ENCODE peak calls at places on chromosomes 6 and 20, in nine cellular contexts. J, Y, P, I, K, O, L, W and M are unnamed samples.

GRCh38 chr6:147970970-147971369 is 371.7 kb upstream of the SASH1 start:
- DNase-seq in J (no peak), Y (no peak), P (no peak), I (no peak), K (no peak), O (no peak), L (no peak), W (peak; percentile 14), M (no peak)

GRCh38 chr20:41783423-41784220 is 165.4 kb upstream of the CHD6 start:
- DNase-seq in J (no peak), Y (no peak), P (no peak), I (no peak), K (no peak), O (no peak), L (no peak), W (no peak), M (no peak)

GRCh38 chr6:149951626-149952025 is 9.8 kb downstream of the ULBP2 start:
- DNase-seq in J (no peak), Y (no peak), P (no peak), I (no peak), K (peak; percentile 25), O (no peak), L (no peak), W (no peak), M (no peak)

GRCh38 chr6:15818044-15818443 is 155.2 kb upstream of the DTNBP1 start:
- DNase-seq in J (no peak), Y (no peak), P (no peak), I (no peak), K (no peak), O (peak; percentile 29), L (no peak), W (no peak), M (no peak)

GRCh38 chr20:57672164-57672563 is 37.7 kb downstream of the PMEPA1 start:
- DNase-seq in J (no peak), Y (no peak), P (no peak), I (peak; percentile 76), K (peak; percentile 78), O (no peak), L (peak; percentile 70), W (peak; percentile 86), M (peak; percentile 17)

GRCh38 chr6:6885521-6886088 is 222.2 kb upstream of the RREB1 start:
- DNase-seq in J (peak; percentile 28), Y (no peak), P (no peak), I (peak; percentile 68), K (peak; percentile 73), O (peak; percentile 33), L (peak; percentile 40), W (no peak), M (no peak)

GRCh38 chr20:11354841-11355240 is 562.9 kb upstream of the BTBD3 start:
- DNase-seq in J (no peak), Y (no peak), P (no peak), I (no peak), K (no peak), O (no peak), L (no peak), W (no peak), M (no peak)

GRCh38 chr6:31356216-31356945 is 598 bp downstream of the HLA-B start:
- DNase-seq in J (peak; percentile 64), Y (peak; percentile 34), P (peak; percentile 68), I (peak; percentile 74), K (peak; percentile 77), O (peak; percentile 77), L (peak; percentile 59), W (peak; percentile 21), M (peak; percentile 1)

GRCh38 chr6:156890627-156891300 is 113.6 kb downstream of the ARID1B start:
- DNase-seq in J (no peak), Y (no peak), P (no peak), I (no peak), K (no peak), O (no peak), L (no peak), W (no peak), M (peak; percentile 34)

GRCh38 chr6:153059757-153060156 is 57.2 kb upstream of the MTRF1L start:
- DNase-seq in J (no peak), Y (no peak), P (no peak), I (no peak), K (no peak), O (no peak), L (no peak), W (peak; percentile 6), M (no peak)

GRCh38 chr6:147776631-147777030 is 268.1 kb downstream of the SAMD5 start:
- DNase-seq in J (no peak), Y (no peak), P (no peak), I (no peak), K (no peak), O (no peak), L (no peak), W (no peak), M (no peak)

GRCh38 chr6:128131566-128131965 is 230.7 kb upstream of the THEMIS start:
- DNase-seq in J (no peak), Y (no peak), P (no peak), I (no peak), K (no peak), O (no peak), L (no peak), W (peak; percentile 72), M (peak; percentile 43)

DNA sequence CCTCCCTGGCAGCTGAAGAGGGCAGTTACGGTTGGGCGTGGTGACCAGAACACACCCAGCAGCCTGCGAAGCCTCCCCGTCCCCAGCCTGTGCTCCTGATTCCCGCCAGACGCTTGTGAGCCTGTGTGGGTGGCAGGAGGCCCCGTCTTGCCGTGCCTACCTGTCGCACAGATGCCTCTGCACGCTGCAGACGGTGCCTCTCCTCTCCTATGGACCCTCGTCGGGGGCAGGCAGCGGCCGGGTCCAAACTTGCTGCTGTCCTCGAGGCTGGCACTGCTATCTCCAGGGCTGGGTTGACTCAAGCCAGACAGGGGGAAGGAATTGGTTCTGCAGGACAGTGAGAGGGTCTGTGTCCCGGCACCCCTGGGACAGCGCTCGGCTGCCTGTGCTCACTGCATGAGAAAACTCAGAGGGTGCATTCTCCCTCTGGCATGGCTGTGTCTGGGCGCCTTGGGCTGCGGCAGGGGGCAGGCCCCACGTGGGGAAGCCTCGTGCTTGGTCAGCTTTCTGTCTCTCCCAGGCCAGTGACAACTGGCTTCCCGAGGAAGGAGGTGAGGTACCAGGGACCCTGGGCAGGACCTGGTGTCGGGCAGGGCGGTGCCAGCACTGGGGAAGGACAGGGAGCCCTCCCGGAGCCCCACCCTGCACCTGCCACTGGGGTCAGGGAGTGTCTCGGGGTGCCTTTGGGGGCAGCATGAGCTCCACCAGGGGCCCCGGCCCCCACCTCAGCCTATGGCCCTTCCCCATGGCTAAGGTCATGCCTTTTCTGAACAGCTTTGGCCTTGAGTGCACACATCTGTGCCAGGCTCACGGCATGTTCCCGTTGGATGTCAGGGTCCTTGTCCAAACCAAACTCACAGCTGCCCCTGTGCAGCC is 127.5 kb downstream of the TAF4 start:
- DNase-seq in J (no peak), Y (no peak), P (peak; percentile 43), I (peak; percentile 13), K (peak; percentile 52), O (peak; percentile 69), L (no peak), W (no peak), M (no peak)
- H3K4me3 ChIP-seq in J (no peak overlapping the region), Y (no peak overlapping the region), P (no peak overlapping the region), I (no peak overlapping the region), K (no peak overlapping the region), O (no peak overlapping the region), L (no peak overlapping the region), W (no peak overlapping the region), M (no peak overlapping the region)

GRCh38 chr6:129498556-129498940 is 211.4 kb downstream of the ARHGAP18 start:
- DNase-seq in J (no peak), Y (no peak), P (no peak), I (no peak), K (no peak), O (no peak), L (no peak), W (no peak), M (peak; percentile 64)
- H3K4me3 ChIP-seq in J (no peak overlapping the region), Y (no peak overlapping the region), P (no peak overlapping the region), I (no peak overlapping the region), K (no peak overlapping the region), O (no peak overlapping the region), L (no peak overlapping the region), W (no peak overlapping the region), M (no peak overlapping the region)

DNA sequence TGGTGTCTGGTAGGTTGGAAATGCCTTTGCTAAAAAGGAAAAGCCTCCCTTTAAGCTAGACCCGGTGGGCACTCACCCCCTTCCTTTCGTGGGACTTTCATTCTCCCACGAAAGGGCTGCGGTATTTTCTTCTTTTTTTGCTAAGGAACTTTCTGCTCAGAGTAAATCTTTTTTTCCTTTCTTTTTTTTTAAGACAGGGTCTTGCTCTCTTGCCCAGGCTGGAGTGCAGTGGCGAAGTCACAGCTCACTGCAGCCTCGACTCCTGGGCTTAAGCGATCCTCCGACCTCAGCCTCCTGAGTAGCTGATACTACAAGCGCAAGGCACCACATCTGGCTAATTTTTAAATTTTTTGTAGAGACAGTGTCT is 4.0 kb downstream of the TP53TG5 start:
- DNase-seq in J (no peak), Y (no peak), P (no peak), I (no peak), K (no peak), O (no peak), L (no peak), W (no peak), M (no peak)
- H3K4me3 ChIP-seq in J (no peak overlapping the region), Y (no peak overlapping the region), P (no peak overlapping the region), I (peak overlapping the region; percentile 61), K (peak overlapping the region; percentile 43), O (no peak overlapping the region), L (peak overlapping the region; percentile 64), W (no peak overlapping the region), M (no peak overlapping the region)

GRCh38 chr6:100462396-100462795 is 2.3 kb downstream of the SIM1 start:
- DNase-seq in J (no peak), Y (no peak), P (no peak), I (no peak), K (no peak), O (no peak), L (no peak), W (no peak), M (no peak)

GRCh38 chr6:100462990-100463684 is 1.6 kb downstream of the SIM1 start:
- DNase-seq in J (no peak), Y (no peak), P (no peak), I (no peak), K (no peak), O (peak; percentile 18), L (no peak), W (peak; percentile 36), M (no peak)

GRCh38 chr6:100461920-100462295 is 2.8 kb downstream of the SIM1 start:
- DNase-seq in J (no peak), Y (no peak), P (no peak), I (no peak), K (no peak), O (no peak), L (no peak), W (no peak), M (no peak)

GRCh38 chr6:100460650-100461204 is 4.0 kb downstream of the SIM1 start:
- DNase-seq in J (no peak), Y (no peak), P (peak; percentile 83), I (no peak), K (no peak), O (peak; percentile 75), L (no peak), W (peak; percentile 51), M (no peak)

DNA sequence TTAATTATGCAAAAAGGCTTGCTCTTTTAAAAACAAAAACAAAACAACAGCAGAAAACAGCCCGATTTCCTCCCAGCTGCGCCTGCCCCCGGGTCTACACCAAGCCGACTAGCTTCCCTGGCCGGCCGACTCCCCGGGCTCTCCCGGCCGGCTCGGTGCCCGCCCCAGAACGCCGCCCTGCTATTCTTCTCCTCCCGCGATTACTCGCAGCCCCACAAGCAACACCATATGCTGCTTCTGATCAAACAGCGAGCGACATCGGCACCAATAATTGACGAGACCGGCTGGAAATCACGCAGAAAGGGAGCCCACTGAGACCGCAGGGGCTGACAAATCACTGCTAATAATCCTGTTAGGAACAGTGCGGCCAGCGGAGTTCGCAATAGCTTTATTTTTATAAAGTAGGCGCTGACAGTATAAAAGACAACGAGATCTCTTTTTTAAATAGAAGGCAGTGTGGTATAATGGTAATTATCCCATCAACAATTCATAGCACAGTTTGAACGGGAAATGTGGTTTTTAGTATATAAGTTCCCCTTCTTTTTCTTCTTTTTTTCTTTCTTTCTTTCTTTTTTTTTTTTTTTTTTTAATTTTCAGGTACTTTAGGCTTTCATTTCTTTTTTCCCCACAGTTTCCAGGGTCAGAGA is 3.3 kb downstream of the SIM1 start:
- DNase-seq in J (no peak), Y (no peak), P (peak; percentile 84), I (no peak), K (no peak), O (peak; percentile 85), L (no peak), W (peak; percentile 68), M (no peak)
- H3K4me3 ChIP-seq in J (no peak overlapping the region), Y (no peak overlapping the region), P (peak overlapping the region; percentile 78), I (no peak overlapping the region), K (no peak overlapping the region), O (peak overlapping the region; percentile 5), L (no peak overlapping the region), W (peak overlapping the region; percentile 2), M (no peak overlapping the region)